ENCODE peak calls at places on chromosomes 2 and 18, in nine cellular contexts. C, Q, O, B, V, X, N, P and F are unnamed samples.
A peak's percentile ranks its signal among the peaks of the same experiment; 100 is the strongest.

GRCh38 chr2:232502901-232503791 is 15.5 kb upstream of the ECEL1 start:
- DNase-seq in B (no peak), C (peak; percentile 73), P (peak; percentile 64), O (peak; percentile 9), N (no peak), V (peak; percentile 39), X (peak; percentile 37), Q (peak; percentile 15), F (peak; percentile 93)

GRCh38 chr2:97706708-97707345 is 6.5 kb upstream of the ZAP70 start:
- DNase-seq in Q (no peak), X (no peak), O (no peak), V (no peak), N (peak; percentile 17), B (peak; percentile 58), C (no peak), P (no peak), F (peak; percentile 35)

GRCh38 chr2:75199428-75200011 is at the start of gene TACR1:
- DNase-seq in B (no peak), N (peak; percentile 79), O (peak; percentile 18), X (peak; percentile 80), C (peak; percentile 32), P (peak; percentile 48), Q (peak; percentile 76), V (peak; percentile 54), F (peak; percentile 65)

GRCh38 chr18:10234281-10234680 is 220.2 kb upstream of the APCDD1 start:
- DNase-seq in Q (no peak), V (no peak), C (no peak), P (no peak), N (no peak), X (peak; percentile 22), B (no peak), O (no peak), F (no peak)

GRCh38 chr2:12005886-12006681 is 259.7 kb downstream of the LPIN1 start:
- DNase-seq in Q (no peak), O (peak; percentile 12), N (peak; percentile 59), C (no peak), X (no peak), V (peak; percentile 60), P (no peak), B (no peak), F (no peak)

GRCh38 chr2:191923652-191923997 is 76.7 kb upstream of the CAVIN2 start:
- DNase-seq in C (no peak), V (no peak), P (no peak), O (no peak), Q (no peak), B (no peak), N (no peak), X (no peak), F (no peak)

GRCh38 chr2:72274284-72274869 is 126.7 kb upstream of the CYP26B1 start:
- DNase-seq in C (no peak), P (no peak), Q (no peak), N (no peak), X (no peak), V (no peak), O (peak; percentile 70), B (no peak), F (no peak)

GRCh38 chr2:238502088-238502810 is 75.5 kb downstream of the ASB1 start:
- DNase-seq in P (no peak), X (no peak), B (peak; percentile 56), O (no peak), N (peak; percentile 16), C (no peak), V (no peak), Q (no peak), F (no peak)

GRCh38 chr2:224196789-224197188 is 157.7 kb upstream of the SERPINE2 start:
- DNase-seq in B (no peak), C (no peak), Q (peak; percentile 34), O (no peak), X (peak; percentile 29), P (no peak), N (no peak), V (no peak), F (no peak)

GRCh38 chr2:54115284-54116137 is at the start of gene ACYP2:
- DNase-seq in N (peak; percentile 99), B (peak; percentile 97), Q (peak; percentile 94), O (peak; percentile 94), X (peak; percentile 96), V (peak; percentile 97), C (peak; percentile 94), P (peak; percentile 89), F (peak; percentile 92)

GRCh38 chr2:15642334-15643208 is 50.9 kb downstream of the DDX1 start:
- DNase-seq in V (no peak), C (no peak), B (no peak), P (peak; percentile 6), N (no peak), O (no peak), Q (no peak), X (no peak), F (no peak)

GRCh38 chr2:15643209-15643500 is 51.5 kb downstream of the DDX1 start:
- DNase-seq in V (no peak), Q (no peak), C (no peak), O (no peak), N (no peak), X (no peak), B (no peak), P (peak; percentile 78), F (no peak)

GRCh38 chr2:15640784-15641183 is 49.1 kb downstream of the DDX1 start:
- DNase-seq in B (no peak), O (no peak), X (no peak), Q (no peak), P (no peak), C (no peak), N (no peak), V (no peak), F (no peak)

GRCh38 chr2:15640291-15640711 is 48.6 kb downstream of the DDX1 start:
- DNase-seq in Q (peak; percentile 76), V (no peak), B (no peak), X (peak; percentile 72), N (no peak), O (no peak), P (no peak), C (peak; percentile 59), F (no peak)

DNA sequence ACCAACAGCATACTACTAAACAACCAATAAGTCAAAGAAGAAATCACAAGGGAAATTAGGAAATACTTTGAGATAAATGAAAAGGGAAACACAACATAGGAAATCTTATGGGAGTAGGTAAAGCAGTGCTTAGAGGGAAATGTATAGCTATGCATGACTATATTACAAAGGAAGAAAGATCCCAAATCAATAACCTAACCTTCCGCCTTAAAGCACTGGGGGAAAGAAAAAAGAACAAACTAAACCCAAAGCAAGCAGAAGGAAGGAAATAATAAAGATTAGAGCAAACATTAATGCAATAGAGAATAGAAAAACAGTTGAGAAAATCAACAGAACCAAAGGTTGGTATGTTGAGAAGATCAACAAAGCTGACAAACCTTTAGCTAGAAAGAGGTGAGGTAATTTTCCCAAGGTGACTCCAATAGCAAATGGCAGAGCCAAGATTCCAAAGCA is 49.9 kb downstream of the DDX1 start:
- DNase-seq in X (no peak), B (no peak), C (no peak), V (no peak), Q (no peak), P (no peak), O (no peak), N (no peak), F (no peak)
- H3K4me3 ChIP-seq in X (no peak overlapping the region), B (no peak overlapping the region), C (no peak overlapping the region), V (no peak overlapping the region), Q (no peak overlapping the region), P (no peak overlapping the region), O (no peak overlapping the region), N (no peak overlapping the region), F (no peak overlapping the region)

DNA sequence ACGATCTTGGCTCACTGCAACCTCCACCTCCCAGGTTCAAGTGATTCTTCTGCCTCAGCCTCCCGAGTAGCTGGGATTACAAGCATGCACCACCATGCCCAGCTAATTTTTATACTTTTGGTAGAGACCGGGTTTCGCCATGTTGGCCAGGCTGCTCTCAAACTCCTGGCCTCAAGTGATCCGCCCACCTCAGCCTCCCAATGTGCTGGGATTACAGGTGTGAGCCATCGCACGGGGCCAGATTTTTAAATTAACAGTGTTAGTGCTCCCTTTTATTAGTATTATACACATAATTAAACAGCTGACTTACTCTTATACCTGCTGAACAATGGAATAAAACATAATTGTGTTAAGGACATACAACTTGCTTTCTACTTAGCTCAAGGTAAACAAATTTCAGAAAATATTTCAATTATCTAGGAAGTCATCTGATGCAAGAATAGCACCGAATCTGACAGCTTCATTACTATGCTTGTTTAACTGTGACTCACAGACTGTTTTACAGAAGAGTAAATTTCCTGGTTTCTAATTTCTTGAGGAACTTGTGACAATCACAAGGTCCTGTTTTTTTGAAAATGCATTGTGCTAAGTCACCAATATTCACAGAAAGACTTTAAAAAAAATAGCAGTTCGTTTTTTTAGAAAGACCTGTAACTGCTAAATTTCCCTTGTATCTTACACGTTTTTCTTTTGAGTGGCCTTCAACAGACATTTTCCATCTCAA is 51.2 kb downstream of the SPIRE1 start:
- DNase-seq in V (peak; percentile 11), X (peak; percentile 83), Q (peak; percentile 87), P (no peak), N (no peak), B (no peak), O (no peak), C (no peak), F (no peak)
- H3K4me3 ChIP-seq in V (peak overlapping the region; percentile 32), X (no peak overlapping the region), Q (no peak overlapping the region), P (no peak overlapping the region), N (no peak overlapping the region), B (no peak overlapping the region), O (no peak overlapping the region), C (no peak overlapping the region), F (no peak overlapping the region)

DNA sequence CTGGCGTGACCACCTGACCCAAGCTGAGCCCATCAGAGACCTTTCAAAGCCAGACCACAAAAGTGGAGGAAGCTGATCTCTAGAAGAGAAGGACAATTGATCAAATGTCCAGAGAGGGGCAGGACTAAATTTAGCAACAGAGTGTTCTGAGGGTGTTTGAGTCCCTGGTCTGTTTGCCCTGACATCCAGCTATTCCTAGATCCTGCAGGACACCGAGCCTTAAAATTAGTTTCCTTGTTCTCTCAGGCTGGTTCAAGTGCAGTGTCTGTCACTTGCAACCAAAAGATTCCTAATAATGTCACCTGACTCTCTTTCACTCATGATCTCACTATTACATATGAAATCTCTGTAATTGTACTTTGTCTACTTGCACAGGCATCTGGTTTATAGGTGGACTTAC is 33.0 kb upstream of the NPAS2 start:
- DNase-seq in C (no peak), X (no peak), N (no peak), Q (no peak), B (no peak), V (no peak), P (no peak), O (no peak), F (no peak)
- H3K4me3 ChIP-seq in C (no peak overlapping the region), X (no peak overlapping the region), N (no peak overlapping the region), Q (no peak overlapping the region), B (no peak overlapping the region), V (peak overlapping the region; percentile 15), P (no peak overlapping the region), O (no peak overlapping the region), F (no peak overlapping the region)

DNA sequence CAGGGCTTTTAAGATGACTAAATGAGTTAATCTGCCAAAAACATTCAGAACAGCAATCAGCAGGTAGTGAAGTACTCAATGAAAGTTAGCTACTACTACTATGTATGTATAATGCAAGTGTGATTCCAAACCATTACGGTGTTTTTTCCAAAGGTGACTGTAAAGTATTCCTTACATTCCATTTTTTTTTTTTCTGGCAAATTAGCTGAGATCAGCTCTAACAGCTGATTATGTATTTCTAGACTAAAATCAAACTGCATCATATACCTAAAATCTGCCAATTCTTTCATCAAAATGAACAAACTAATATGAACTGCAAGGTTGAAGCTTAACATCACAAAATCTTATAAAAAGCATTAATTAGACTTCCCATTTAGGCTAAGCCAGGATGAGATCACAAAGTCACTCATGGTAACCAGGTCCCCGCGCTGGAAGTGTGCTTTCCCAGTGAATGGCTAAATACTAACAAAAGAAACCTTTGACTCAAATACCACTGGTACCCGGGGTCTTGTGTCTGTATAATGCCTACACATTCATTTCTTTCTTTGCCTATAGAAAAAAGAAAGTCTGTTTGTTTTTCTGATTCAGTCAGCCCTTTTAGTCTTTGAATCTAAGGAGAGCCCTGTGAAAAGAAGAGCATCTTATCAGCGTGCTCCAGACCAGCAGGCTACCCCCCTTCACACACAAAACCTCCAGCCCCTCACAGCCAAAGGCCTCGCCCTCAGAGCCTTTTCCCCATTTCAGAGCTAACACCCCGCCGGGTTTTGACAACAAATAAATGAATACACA is 88.3 kb downstream of the RBMS1 start:
- DNase-seq in B (no peak), C (no peak), N (no peak), P (peak; percentile 76), V (no peak), Q (no peak), O (no peak), X (no peak), F (peak; percentile 42)
- H3K4me3 ChIP-seq in B (peak overlapping the region; percentile 98), C (peak overlapping the region; percentile 78), N (peak overlapping the region; percentile 79), P (no peak overlapping the region), V (peak overlapping the region; percentile 71), Q (peak overlapping the region; percentile 90), O (no peak overlapping the region), X (peak overlapping the region; percentile 40), F (no peak overlapping the region)